ENCODE peak calls at places on chromosomes 7 and 10, in five cellular contexts. C is SK-N-SH, B is K562, Y is HepG2, P is GM12878. S is an unnamed sample.
A peak's percentile ranks its signal among the peaks of the same experiment; 100 is the strongest.

GRCh38 chr7:1663857-1664651 is 6.0 kb upstream of the ELFN1 start:
- DNase-seq in Y (no peak), C (peak; percentile 47), P (no peak), B (peak; percentile 7), S (no peak)

GRCh38 chr10:71077796-71078453 is 134.4 kb upstream of the UNC5B start:
- DNase-seq in C (no peak), B (no peak), P (no peak), Y (no peak), S (no peak)

GRCh38 chr7:140623995-140624902 is 16.4 kb downstream of the DENND2A start:
- DNase-seq in B (no peak), C (no peak), Y (no peak), P (no peak), S (no peak)

GRCh38 chr10:84296071-84296981 is 32.1 kb upstream of the CCSER2 start:
- DNase-seq in Y (no peak), P (no peak), C (no peak), B (no peak), S (no peak)

GRCh38 chr7:43234073-43234472 is 121.6 kb downstream of the HECW1 start:
- DNase-seq in P (no peak), C (no peak), B (no peak), Y (no peak), S (no peak)

GRCh38 chr10:101512741-101513140 is 75.3 kb downstream of the POLL start:
- DNase-seq in C (no peak), P (no peak), Y (no peak), B (no peak), S (no peak)

GRCh38 chr7:123624527-123625183 is 23.0 kb downstream of the ASB15 start:
- DNase-seq in C (peak; percentile 35), B (peak; percentile 76), P (peak; percentile 25), Y (peak; percentile 47), S (peak; percentile 55)

GRCh38 chr10:51083280-51083986 is 9.1 kb downstream of the PRKG1 start:
- DNase-seq in C (no peak), P (no peak), Y (no peak), B (no peak), S (no peak)

GRCh38 chr10:72274730-72275350 is 1.1 kb downstream of the DDIT4 start:
- DNase-seq in P (no peak), C (peak; percentile 76), Y (no peak), B (peak; percentile 58), S (peak; percentile 63)

GRCh38 chr7:16724344-16724743 is 29.2 kb upstream of the TSPAN13 start:
- DNase-seq in C (no peak), Y (no peak), P (no peak), B (no peak), S (no peak)

GRCh38 chr10:119303886-119304285 is 96.5 kb downstream of the GRK5 start:
- DNase-seq in C (no peak), P (no peak), Y (no peak), B (peak; percentile 13), S (no peak)

GRCh38 chr10:3045471-3046209 is 21.7 kb upstream of the PFKP start:
- DNase-seq in C (peak; percentile 67), Y (peak; percentile 27), P (no peak), B (peak; percentile 91), S (no peak)

GRCh38 chr10:17431871-17432311 is 22.5 kb downstream of the ST8SIA6 start:
- DNase-seq in P (no peak), B (peak; percentile 40), Y (no peak), C (no peak), S (no peak)

GRCh38 chr10:75974080-75974479 is 542.7 kb downstream of the LRMDA start:
- DNase-seq in B (no peak), C (no peak), Y (no peak), P (no peak), S (no peak)

GRCh38 chr10:88138319-88138848 is 275.0 kb downstream of the PTEN start:
- DNase-seq in P (peak; percentile 74), B (no peak), Y (no peak), C (no peak), S (no peak)

GRCh38 chr7:41916450-41916927 is 213.6 kb upstream of the INHBA start:
- DNase-seq in P (no peak), B (no peak), C (no peak), Y (no peak), S (no peak)

GRCh38 chr7:118863961-118864360 is 639.5 kb downstream of the ANKRD7 start:
- DNase-seq in Y (no peak), B (no peak), C (no peak), P (no peak), S (no peak)

GRCh38 chr10:114048472-114048871 is 4.8 kb downstream of the ADRB1 start:
- DNase-seq in P (no peak), Y (no peak), B (no peak), C (no peak), S (no peak)

GRCh38 chr10:6583447-6583846 is 3.4 kb upstream of the PRKCQ start:
- DNase-seq in B (peak; percentile 46), P (no peak), C (no peak), Y (no peak), S (no peak)

GRCh38 chr10:97427571-97428179 is 1.7 kb downstream of the PGAM1 start:
- DNase-seq in B (no peak), P (no peak), Y (peak; percentile 74), C (peak; percentile 33), S (no peak)

GRCh38 chr10:114207349-114207748 is 28.2 kb downstream of the TDRD1 start:
- DNase-seq in Y (no peak), B (no peak), P (no peak), C (no peak), S (no peak)

GRCh38 chr7:136685506-136685905 is 182.9 kb upstream of the CHRM2 start:
- DNase-seq in Y (no peak), P (no peak), C (peak; percentile 48), B (no peak), S (no peak)

GRCh38 chr7:136693166-136694119 is 175.0 kb upstream of the CHRM2 start:
- DNase-seq in B (no peak), C (peak; percentile 49), Y (no peak), P (no peak), S (no peak)

GRCh38 chr7:136692221-136692620 is 176.2 kb upstream of the CHRM2 start:
- DNase-seq in Y (no peak), B (no peak), P (no peak), C (no peak), S (no peak)

GRCh38 chr7:136688601-136689000 is 179.9 kb upstream of the CHRM2 start:
- DNase-seq in Y (no peak), C (no peak), P (no peak), B (no peak), S (no peak)

DNA sequence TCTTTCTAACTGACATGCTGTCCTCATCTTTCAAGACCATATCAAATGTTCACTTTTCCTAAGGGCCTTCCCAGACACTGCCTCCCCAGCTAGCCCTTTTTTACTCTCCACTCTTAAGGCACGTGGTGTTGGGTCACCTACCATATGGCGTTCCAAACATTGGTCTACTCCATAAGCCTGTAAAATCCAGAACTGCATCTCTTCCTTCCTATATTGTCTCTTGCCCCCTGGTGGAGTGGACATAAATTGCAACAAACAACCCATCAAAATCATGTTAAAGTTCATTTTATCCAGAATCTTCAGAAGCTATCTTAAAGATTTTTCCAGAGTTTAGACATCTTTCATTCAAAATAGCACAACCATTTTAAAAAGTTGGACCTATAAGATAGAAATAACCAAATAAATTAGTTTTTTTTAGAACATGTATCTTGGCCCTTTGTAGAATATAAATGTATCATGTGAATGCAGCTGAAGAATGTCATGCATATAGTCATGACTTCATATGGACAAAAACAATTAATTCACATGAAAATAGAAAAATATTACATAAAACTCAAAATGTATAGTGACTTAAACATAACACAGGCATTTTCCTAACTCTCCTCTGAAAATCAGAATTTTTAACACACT is 180.6 kb upstream of the CHRM2 start:
- DNase-seq in Y (peak; percentile 7), B (peak; percentile 24), P (no peak), C (peak; percentile 33), S (peak; percentile 27)
- TF ChIP-seq FOXM1 in Y (no peak), B (no peak), P (no peak), C (no peak), S (no peak)

DNA sequence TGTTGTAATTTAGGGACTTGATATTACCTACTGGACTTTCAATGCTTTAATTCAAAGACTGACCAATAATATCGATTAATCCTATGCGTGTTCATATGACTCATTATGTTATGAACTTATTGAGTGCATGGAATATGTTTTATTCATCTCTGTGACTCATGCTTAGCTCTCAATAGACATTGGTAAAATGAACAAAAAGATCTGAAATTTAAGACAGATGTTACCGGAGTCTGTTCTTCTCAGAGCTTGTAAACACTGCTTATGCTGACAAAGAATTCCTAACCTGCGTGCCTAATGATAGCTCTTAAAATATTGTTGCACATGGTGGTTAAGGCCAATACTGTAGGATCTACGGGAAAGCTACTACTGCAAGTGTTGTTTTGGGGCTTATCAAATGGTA is 131.5 kb upstream of the ACBD5 start:
- DNase-seq in P (no peak), Y (no peak), B (no peak), C (no peak), S (no peak)
- TF ChIP-seq FOXM1 in P (no peak), Y (no peak), B (no peak), C (no peak), S (no peak)

GRCh38 chr7:155123413-155123812 is 53.3 kb downstream of the HTR5A start:
- DNase-seq in C (no peak), Y (no peak), B (no peak), P (no peak), S (no peak)
- TF ChIP-seq FOXM1 in C (no peak), Y (no peak), B (no peak), P (no peak), S (no peak)

GRCh38 chr10:30437039-30437781 is 3.2 kb downstream of the MAP3K8 start:
- DNase-seq in B (peak; percentile 79), C (no peak), Y (no peak), P (no peak), S (no peak)
- TF ChIP-seq FOXM1 in B (peak; percentile 91), C (no peak), Y (no peak), P (no peak), S (no peak)

GRCh38 chr7:44563171-44563679 is 10.5 kb downstream of the DDX56 start:
- DNase-seq in B (no peak), P (no peak), Y (no peak), C (no peak), S (no peak)

GRCh38 chr7:44561962-44562621 is 11.6 kb downstream of the DDX56 start:
- DNase-seq in B (peak; percentile 75), P (no peak), C (no peak), Y (peak; percentile 87), S (no peak)

GRCh38 chr7:44559485-44559884 is 14.2 kb downstream of the DDX56 start:
- DNase-seq in C (no peak), Y (no peak), P (no peak), B (no peak), S (no peak)

GRCh38 chr7:44564606-44565005 is 9.1 kb downstream of the DDX56 start:
- DNase-seq in Y (no peak), C (no peak), B (no peak), P (no peak), S (no peak)

GRCh38 chr7:44561481-44561880 is 12.2 kb downstream of the DDX56 start:
- DNase-seq in P (no peak), B (no peak), C (no peak), Y (no peak), S (no peak)
- TF ChIP-seq FOXM1 in P (no peak), B (no peak), C (no peak), Y (no peak), S (no peak)

S was measured in HEK293T.